ENCODE peak calls at places on chromosomes 12 and 14, in seven cellular contexts. P, L, W, X, O, E and V are unnamed samples.

GRCh38 chr12:6450091-6450868 is 1.6 kb upstream of the TAPBPL start:
- DNase-seq in W (no peak), X (no peak), P (no peak), L (no peak), O (no peak), E (no peak), V (no peak)

GRCh38 chr14:90114554-90114953 is 52.8 kb downstream of the KCNK13 start:
- DNase-seq in W (no peak), O (peak), X (no peak), E (no peak), P (no peak), L (no peak), V (no peak)

GRCh38 chr12:45994736-45995135 is 4.4 kb upstream of the SCAF11 start:
- DNase-seq in O (peak), W (no peak), P (no peak), X (no peak), L (peak), E (no peak), V (no peak)

GRCh38 chr12:29333178-29333577 is 47.8 kb downstream of the ERGIC2 start:
- DNase-seq in E (no peak), P (no peak), X (no peak), W (no peak), L (no peak), O (no peak), V (no peak)

GRCh38 chr12:91139981-91140659 is 28.8 kb upstream of the LUM start:
- DNase-seq in P (peak), X (peak), O (peak), L (no peak), E (peak), W (no peak), V (no peak)

GRCh38 chr12:96399919-96400630 is at the start of gene CDK17:
- DNase-seq in X (peak), P (peak), E (peak), L (peak), O (peak), W (peak), V (peak)

GRCh38 chr14:67359319-67359774 is 257 bp downstream of the ATP6V1D start:
- DNase-seq in X (peak), E (peak), W (no peak), L (no peak), P (peak), O (no peak), V (no peak)

GRCh38 chr12:90174198-90174510 is 465.5 kb upstream of the ATP2B1 start:
- DNase-seq in O (peak), X (no peak), E (no peak), L (no peak), P (no peak), W (no peak), V (no peak)

GRCh38 chr12:31362759-31363415 is 36.9 kb upstream of the SINHCAF start:
- DNase-seq in O (no peak), X (no peak), L (no peak), W (no peak), P (no peak), E (no peak), V (no peak)

GRCh38 chr12:69000540-69001243 is 67.7 kb upstream of the CPM start:
- DNase-seq in L (no peak), X (no peak), P (peak), W (no peak), E (peak), O (no peak), V (no peak)

GRCh38 chr12:124248862-124249825 is 45.7 kb upstream of the RFLNA start:
- DNase-seq in O (no peak), P (no peak), L (no peak), X (peak), E (peak), W (no peak), V (no peak)

GRCh38 chr14:22549981-22550670 is 38.9 kb downstream of the DAD1 start:
- DNase-seq in E (peak), L (no peak), W (no peak), O (no peak), P (peak), X (no peak), V (no peak)

GRCh38 chr14:54011001-54011400 is 54.4 kb upstream of the BMP4 start:
- DNase-seq in W (no peak), L (no peak), P (peak), O (no peak), E (no peak), X (peak), V (no peak)

GRCh38 chr14:21047378-21047781 is 5.2 kb downstream of the RNASE7 start:
- DNase-seq in X (no peak), P (no peak), W (no peak), L (no peak), E (peak), O (no peak), V (no peak)

GRCh38 chr12:95201056-95201670 is 16.1 kb downstream of the FGD6 start:
- DNase-seq in E (no peak), O (no peak), P (peak), W (no peak), L (no peak), X (no peak), V (no peak)

GRCh38 chr14:52286659-52287649 is 19.5 kb downstream of the PTGDR start:
- DNase-seq in E (peak), X (no peak), P (peak), L (no peak), O (no peak), W (no peak), V (no peak)

GRCh38 chr12:124632510-124632909 is 65.1 kb upstream of the NCOR2 start:
- DNase-seq in L (no peak), E (peak), P (no peak), W (no peak), O (no peak), X (no peak), V (peak)

GRCh38 chr14:25463475-25463874 is 413.5 kb upstream of the STXBP6 start:
- DNase-seq in O (peak), L (no peak), W (no peak), X (no peak), P (no peak), E (no peak), V (no peak)

GRCh38 chr12:121861549-121862254 is 3.0 kb upstream of the HPD start:
- DNase-seq in P (peak), O (no peak), E (peak), W (no peak), L (no peak), X (peak), V (no peak)

GRCh38 chr12:41055875-41056577 is 132.1 kb upstream of the PDZRN4 start:
- DNase-seq in L (no peak), E (no peak), W (no peak), X (no peak), O (no peak), P (peak), V (no peak)

GRCh38 chr12:47808574-47809380 is 10.9 kb downstream of the HDAC7 start:
- DNase-seq in L (no peak), W (no peak), P (peak), O (no peak), E (no peak), X (no peak), V (no peak)

GRCh38 chr12:69840727-69841126 is 15.7 kb downstream of the MYRFL start:
- DNase-seq in O (no peak), P (no peak), X (no peak), L (no peak), E (peak), W (no peak), V (no peak)

GRCh38 chr14:22084393-22085281 is 411.0 kb upstream of the OR4E1 start:
- DNase-seq in L (no peak), X (peak), W (no peak), P (peak), O (peak), E (peak), V (peak)

GRCh38 chr12:64824130-64824499 is 332 bp upstream of the TBC1D30 start:
- DNase-seq in O (no peak), E (no peak), W (no peak), L (no peak), P (no peak), X (no peak), V (no peak)

GRCh38 chr14:88590173-88590572 is 27.3 kb downstream of the ZC3H14 start:
- DNase-seq in X (peak), O (no peak), P (peak), W (no peak), E (no peak), L (no peak), V (no peak)

GRCh38 chr12:12018454-12018853 is 52.3 kb upstream of the BCL2L14 start:
- DNase-seq in W (peak), O (peak), X (peak), P (peak), E (peak), L (no peak), V (no peak)

GRCh38 chr14:88463318-88463717 is 77.9 kb downstream of the SPATA7 start:
- DNase-seq in O (peak), L (no peak), E (no peak), P (no peak), W (no peak), X (no peak), V (no peak)

GRCh38 chr12:124273630-124274029 is 21.3 kb upstream of the RFLNA start:
- DNase-seq in O (peak), E (peak), X (peak), L (no peak), P (peak), W (no peak), V (no peak)